ENCODE peak calls at places on chromosomes 3 and 15, in eight cellular contexts. H is psoas muscle, O is AG04449, K is pancreas, A is GM20000, T is mucosa of descending colon, M is brain microvascular endothelial cell, J is fibroblast of the aortic adventitia. D is an unnamed sample.

GRCh38 chr15:38638841-38639240 is 74.2 kb upstream of the RASGRP1 start:
- DNase-seq in K (no peak), J (no peak), M (no peak), H (no peak), T (no peak), A (no peak), O (no peak), D (no peak)

GRCh38 chr15:99963096-99963825 is 230.0 kb upstream of the LYSMD4 start:
- DNase-seq in H (peak), O (no peak), A (no peak), M (no peak), K (peak), J (peak), T (no peak), D (no peak)

GRCh38 chr3:114892880-114893279 is 254.2 kb downstream of the ZBTB20 start:
- DNase-seq in T (no peak), M (no peak), K (peak), A (no peak), J (no peak), O (no peak), H (no peak), D (no peak)

GRCh38 chr15:41011055-41011815 is 58.0 kb downstream of the CHAC1 start:
- DNase-seq in M (no peak), A (no peak), H (no peak), O (no peak), K (no peak), J (no peak), T (no peak), D (no peak)

GRCh38 chr3:62375655-62376054 is 2.3 kb upstream of the FEZF2 start:
- DNase-seq in K (no peak), J (no peak), O (no peak), A (peak), H (no peak), M (no peak), T (no peak), D (no peak)

GRCh38 chr15:36766449-36766848 is 187.0 kb downstream of the CDIN1 start:
- DNase-seq in H (no peak), J (no peak), M (no peak), K (no peak), T (no peak), O (no peak), A (no peak), D (no peak)

GRCh38 chr15:68958597-68958996 is 28.3 kb downstream of the SPESP1 start:
- DNase-seq in T (no peak), O (no peak), J (no peak), K (no peak), A (no peak), H (no peak), M (no peak), D (no peak)

GRCh38 chr15:64979252-64979710 is 10.4 kb downstream of the SPG21 start:
- DNase-seq in A (no peak), T (no peak), O (no peak), M (no peak), J (no peak), K (no peak), H (no peak), D (no peak)

GRCh38 chr3:129624347-129625070 is 18.0 kb upstream of the PLXND1 start:
- DNase-seq in T (no peak), O (no peak), M (no peak), H (peak), K (peak), A (no peak), J (peak), D (no peak)

GRCh38 chr3:194782767-194783404 is 97.2 kb downstream of the FAM43A start:
- DNase-seq in H (no peak), O (no peak), K (no peak), A (no peak), T (no peak), J (peak), M (peak), D (no peak)

GRCh38 chr15:98760112-98760826 is 111.9 kb downstream of the IGF1R start:
- DNase-seq in T (no peak), H (no peak), M (no peak), K (no peak), J (no peak), O (no peak), A (no peak), D (no peak)

GRCh38 chr3:193574488-193575072 is 18.4 kb upstream of the OPA1 start:
- DNase-seq in O (no peak), M (no peak), J (no peak), K (no peak), H (no peak), T (no peak), A (no peak), D (no peak)

GRCh38 chr3:108620250-108620649 is 30.7 kb downstream of the DZIP3 start:
- DNase-seq in H (no peak), O (no peak), A (no peak), J (peak), M (no peak), K (no peak), T (no peak), D (no peak)

GRCh38 chr15:67838789-67839332 is 984 bp downstream of the RNU6-1 start:
- DNase-seq in H (peak), K (peak), T (peak), M (no peak), O (no peak), J (no peak), A (no peak), D (no peak)

GRCh38 chr3:31196881-31197364 is 302.5 kb upstream of the GADL1 start:
- DNase-seq in K (no peak), H (no peak), O (peak), M (peak), A (no peak), T (no peak), J (peak), D (peak)

DNA sequence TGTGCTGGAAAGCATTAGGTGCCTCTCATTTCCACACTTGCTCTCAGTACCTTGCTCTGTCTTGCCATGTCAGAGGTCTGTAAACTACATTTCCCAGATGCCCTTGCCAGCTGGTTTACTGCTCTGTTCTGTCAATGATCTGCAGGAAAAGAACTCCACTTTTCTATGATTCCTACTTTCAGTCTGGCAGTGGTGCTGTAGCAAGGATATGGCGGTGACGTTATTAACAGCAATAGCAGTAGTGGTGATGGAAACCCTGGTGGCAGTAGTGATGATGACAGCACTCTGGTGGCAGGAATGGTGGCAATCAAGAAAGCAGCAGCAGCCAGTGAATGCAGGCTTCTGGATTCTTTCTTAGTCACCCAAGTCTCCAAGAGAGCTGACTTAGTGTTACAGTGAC is 665.2 kb downstream of the DIPK2A start:
- DNase-seq in M (no peak), H (no peak), O (no peak), A (no peak), J (no peak), K (peak), T (no peak), D (no peak)
- TF ChIP-seq CTCF in M (peak), H (no peak), O (no peak), A (no peak), J (no peak), K (no peak), T (no peak), D (no peak)

DNA sequence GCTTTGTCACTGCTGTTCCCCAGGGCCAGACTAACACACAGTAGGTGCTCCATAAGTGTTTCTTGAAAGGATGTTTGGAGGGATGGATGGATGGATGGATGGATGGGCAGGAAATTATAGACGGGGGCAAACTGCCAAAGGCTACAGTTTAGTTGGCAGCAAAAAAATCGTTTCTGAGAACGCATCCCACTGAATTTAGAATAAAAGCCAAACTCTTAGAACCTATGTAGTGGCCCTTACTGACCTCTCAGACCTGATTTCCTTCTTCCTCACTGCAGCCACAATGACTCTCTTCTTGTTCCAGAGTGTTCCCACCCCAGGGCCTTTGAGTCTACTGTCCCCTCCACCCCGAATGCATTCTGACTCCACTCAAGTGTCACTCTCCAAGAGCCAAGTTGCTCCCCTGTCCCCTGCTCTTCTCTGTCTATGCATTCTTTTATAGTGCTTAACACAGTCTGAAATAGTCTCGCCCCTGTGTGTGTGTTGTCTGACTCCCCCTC is 5.2 kb upstream of the GATA2 start:
- DNase-seq in H (no peak), T (no peak), A (no peak), M (no peak), J (no peak), K (no peak), O (no peak), D (no peak)
- TF ChIP-seq CTCF in H (no peak), T (no peak), A (no peak), M (no peak), J (no peak), K (no peak), O (no peak), D (no peak)

GRCh38 chr15:63843901-63844317 is 10.2 kb upstream of the HERC1 start:
- DNase-seq in H (no peak), J (no peak), A (no peak), M (peak), O (peak), K (no peak), T (no peak), D (no peak)
- TF ChIP-seq CTCF in H (no peak), J (no peak), A (no peak), M (peak), O (no peak), K (no peak), T (no peak), D (no peak)

GRCh38 chr3:196202516-196202970 is 8.7 kb downstream of the ZDHHC19 start:
- DNase-seq in T (peak), O (no peak), J (peak), H (peak), A (peak), M (peak), K (no peak), D (no peak)

GRCh38 chr3:196195664-196196255 is 15.4 kb downstream of the ZDHHC19 start:
- DNase-seq in T (no peak), A (no peak), K (no peak), H (peak), J (no peak), O (no peak), M (no peak), D (no peak)

GRCh38 chr3:196198081-196198675 is 13.0 kb downstream of the ZDHHC19 start:
- DNase-seq in M (no peak), J (no peak), O (no peak), A (no peak), K (no peak), T (no peak), H (peak), D (no peak)

GRCh38 chr3:196197524-196197923 is 13.7 kb downstream of the ZDHHC19 start:
- DNase-seq in M (no peak), H (peak), J (no peak), K (no peak), A (no peak), T (no peak), O (no peak), D (no peak)

DNA sequence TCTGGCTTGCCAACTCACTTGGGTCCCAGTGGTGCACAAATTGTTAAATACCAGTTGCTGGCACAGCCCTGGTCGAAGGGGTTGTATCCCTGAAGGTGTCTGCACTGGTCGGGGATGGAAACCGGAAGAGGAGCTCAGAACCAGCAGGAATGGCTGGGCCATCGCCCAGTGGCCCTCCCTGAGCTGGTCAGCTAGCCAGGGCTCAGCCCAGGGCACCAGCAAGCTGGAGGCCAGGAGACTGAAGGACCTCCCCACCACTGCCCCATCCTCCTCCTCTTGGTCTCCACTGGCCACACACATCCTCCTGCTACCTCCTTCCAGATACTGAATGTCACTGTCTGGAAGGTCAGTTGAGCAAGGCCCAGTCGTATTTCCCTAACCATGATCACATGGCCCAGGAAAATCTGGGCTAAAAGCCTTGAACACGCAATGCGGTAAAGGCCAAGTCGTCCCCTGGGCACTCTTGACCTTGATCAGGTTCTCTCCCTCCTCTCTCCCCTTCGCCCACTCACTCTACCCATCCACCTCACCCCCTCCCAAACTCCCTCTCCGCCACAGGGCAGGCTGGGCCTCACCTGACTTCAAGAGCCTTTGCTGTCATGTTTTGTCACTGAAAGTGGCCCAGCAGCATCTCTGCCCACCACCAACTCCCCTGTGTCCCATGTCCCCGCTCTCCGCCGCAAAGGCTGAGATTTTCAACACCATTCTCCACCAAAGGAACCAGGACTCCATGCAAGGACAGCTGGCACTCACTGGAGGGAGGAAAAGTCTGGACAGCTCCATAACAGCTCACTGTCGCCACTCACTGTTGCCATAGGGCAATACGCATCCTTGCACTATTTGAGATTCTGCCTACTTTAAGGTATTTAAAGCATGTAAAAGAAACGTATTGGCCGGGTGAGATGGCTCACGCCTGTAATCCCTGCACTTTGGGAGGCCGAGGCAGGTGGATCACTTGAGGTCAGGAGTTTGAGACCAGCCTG is 12.1 kb downstream of the ZDHHC19 start:
- DNase-seq in J (no peak), O (no peak), H (peak), K (no peak), T (no peak), M (no peak), A (no peak), D (no peak)
- TF ChIP-seq CTCF in J (no peak), O (peak), H (no peak), K (no peak), T (no peak), M (peak), A (peak), D (no peak)

GRCh38 chr3:100591411-100591810 is 18.0 kb upstream of the ADGRG7 start:
- DNase-seq in O (no peak), A (no peak), M (no peak), K (no peak), H (no peak), T (peak), J (no peak), D (no peak)

GRCh38 chr3:100590840-100591147 is 18.6 kb upstream of the ADGRG7 start:
- DNase-seq in O (no peak), H (no peak), J (no peak), K (no peak), T (no peak), M (no peak), A (no peak), D (no peak)

GRCh38 chr3:100590114-100590839 is 19.1 kb upstream of the ADGRG7 start:
- DNase-seq in O (no peak), J (peak), M (peak), H (no peak), T (peak), K (peak), A (peak), D (peak)

GRCh38 chr3:100586832-100587231 is 22.6 kb upstream of the ADGRG7 start:
- DNase-seq in O (no peak), M (no peak), T (no peak), J (no peak), A (no peak), K (no peak), H (no peak), D (no peak)

GRCh38 chr3:100588251-100588650 is 21.1 kb upstream of the ADGRG7 start:
- DNase-seq in M (no peak), A (no peak), O (no peak), T (no peak), H (no peak), J (no peak), K (no peak), D (no peak)
- TF ChIP-seq CTCF in M (no peak), A (no peak), O (no peak), T (no peak), H (no peak), J (no peak), K (no peak), D (no peak)